ENCODE peak calls at places on chromosomes 1 and 21, in six cellular contexts. F, P, G, A, C and Y are unnamed samples.
A peak's percentile ranks its signal among the peaks of the same experiment; 100 is the strongest.

GRCh38 chr1:94654031-94654430 is 112.5 kb upstream of the F3 start:
- DNase-seq in P (no peak), C (peak; percentile 67), G (no peak), A (peak; percentile 53), F (no peak), Y (no peak)

GRCh38 chr1:174204697-174205308 is 45.5 kb downstream of the RABGAP1L start:
- DNase-seq in P (no peak), C (no peak), A (no peak), G (no peak), F (no peak), Y (no peak)

GRCh38 chr1:224488806-224489584 is 54.4 kb upstream of the WDR26 start:
- DNase-seq in C (no peak), A (peak; percentile 71), F (no peak), G (no peak), P (no peak), Y (no peak)

GRCh38 chr1:35931424-35932157 is 686 bp downstream of the AGO3 start:
- DNase-seq in A (peak; percentile 5), C (peak; percentile 37), G (no peak), P (no peak), F (peak; percentile 50), Y (no peak)

GRCh38 chr1:233304489-233305102 is 9.1 kb upstream of the PCNX2 start:
- DNase-seq in C (no peak), P (no peak), G (no peak), A (peak; percentile 30), F (no peak), Y (no peak)

GRCh38 chr1:221778535-221779142 is 36.8 kb upstream of the DUSP10 start:
- DNase-seq in P (no peak), F (no peak), G (no peak), A (no peak), C (no peak), Y (no peak)

GRCh38 chr1:2989185-2989584 is 32.1 kb upstream of the ACTRT2 start:
- DNase-seq in C (no peak), A (no peak), G (no peak), F (no peak), P (no peak), Y (no peak)

GRCh38 chr21:15826147-15826780 is 96.5 kb downstream of the USP25 start:
- DNase-seq in A (peak; percentile 54), G (no peak), F (no peak), C (peak; percentile 29), P (no peak), Y (peak; percentile 51)

GRCh38 chr21:38766987-38767722 is 38.6 kb upstream of the ETS2 start:
- DNase-seq in G (no peak), P (no peak), F (no peak), A (no peak), C (peak; percentile 26), Y (no peak)

GRCh38 chr1:110196917-110197782 is 13.0 kb upstream of the KCNC4 start:
- DNase-seq in F (no peak), A (peak; percentile 41), G (peak; percentile 63), C (no peak), P (no peak), Y (no peak)

GRCh38 chr1:44676484-44677200 is 2.1 kb downstream of the ARMH1 start:
- DNase-seq in G (no peak), C (no peak), P (no peak), F (no peak), A (peak; percentile 77), Y (no peak)

GRCh38 chr1:185483647-185484450 is 166.8 kb upstream of the IVNS1ABP start:
- DNase-seq in G (no peak), P (no peak), F (no peak), A (peak; percentile 89), C (peak; percentile 58), Y (peak; percentile 55)

GRCh38 chr1:237383825-237384612 is 342.0 kb downstream of the RYR2 start:
- DNase-seq in C (no peak), P (no peak), A (peak; percentile 24), G (no peak), F (peak; percentile 25), Y (no peak)

GRCh38 chr1:210792703-210793102 is 341.2 kb downstream of the KCNH1 start:
- DNase-seq in F (no peak), A (peak; percentile 87), G (no peak), C (no peak), P (no peak), Y (no peak)

GRCh38 chr1:158016651-158017335 is 23.3 kb downstream of the KIRREL1 start:
- DNase-seq in G (no peak), P (no peak), A (no peak), F (no peak), C (no peak), Y (no peak)

GRCh38 chr1:185920602-185921001 is 186.4 kb downstream of the HMCN1 start:
- DNase-seq in A (no peak), G (no peak), C (no peak), P (no peak), F (no peak), Y (no peak)

GRCh38 chr1:25550155-25550506 is 6.7 kb downstream of the LDLRAP1 start:
- DNase-seq in A (peak; percentile 51), C (no peak), G (no peak), P (no peak), F (no peak), Y (no peak)

GRCh38 chr1:216726435-216726834 is 3.2 kb upstream of the ESRRG start:
- DNase-seq in C (no peak), P (no peak), A (no peak), F (no peak), G (no peak), Y (no peak)

GRCh38 chr1:216731562-216731961 is 8.3 kb upstream of the ESRRG start:
- DNase-seq in C (no peak), P (no peak), G (no peak), F (no peak), A (no peak), Y (no peak)

GRCh38 chr1:216732121-216732520 is 8.9 kb upstream of the ESRRG start:
- DNase-seq in A (no peak), F (no peak), G (no peak), C (no peak), P (no peak), Y (no peak)
- TF ChIP-seq POLR2A in A (no peak), F (no peak), G (no peak), C (no peak), P (no peak), Y (no peak)

GRCh38 chr1:88779880-88780279 is 95.8 kb downstream of the PKN2 start:
- DNase-seq in G (no peak), C (no peak), F (no peak), P (no peak), A (no peak), Y (no peak)

GRCh38 chr1:88783145-88783544 is 99.1 kb downstream of the PKN2 start:
- DNase-seq in C (no peak), A (no peak), G (no peak), P (no peak), F (no peak), Y (no peak)

GRCh38 chr1:88780485-88780884 is 96.4 kb downstream of the PKN2 start:
- DNase-seq in G (no peak), P (no peak), F (no peak), A (no peak), C (no peak), Y (no peak)

GRCh38 chr1:88787023-88787903 is 103.2 kb downstream of the PKN2 start:
- DNase-seq in G (no peak), C (no peak), A (no peak), P (no peak), F (no peak), Y (no peak)

GRCh38 chr1:88784551-88784950 is 100.5 kb downstream of the PKN2 start:
- DNase-seq in F (no peak), P (no peak), A (no peak), G (no peak), C (no peak), Y (no peak)
- H3K36me3 ChIP-seq in F (no peaks in the 10 kb centered on the region), P (no peaks in the 10 kb centered on the region), A (peaks cover 7% of the 10 kb centered on the region), G (peaks cover 9% of the 10 kb centered on the region), C (no peaks in the 10 kb centered on the region), Y (no peaks in the 10 kb centered on the region)

GRCh38 chr1:52346653-52347052 is 19.4 kb downstream of the CC2D1B start:
- DNase-seq in A (no peak), P (no peak), F (no peak), G (no peak), C (no peak), Y (no peak)

GRCh38 chr1:52345252-52345651 is 20.8 kb downstream of the CC2D1B start:
- DNase-seq in A (no peak), C (no peak), G (no peak), P (no peak), F (no peak), Y (no peak)

GRCh38 chr1:52352690-52353089 is 13.3 kb downstream of the CC2D1B start:
- DNase-seq in A (no peak), P (no peak), G (no peak), C (no peak), F (no peak), Y (no peak)

GRCh38 chr1:52343982-52344381 is 22.0 kb downstream of the CC2D1B start:
- DNase-seq in P (no peak), A (no peak), C (no peak), G (no peak), F (no peak), Y (no peak)

DNA sequence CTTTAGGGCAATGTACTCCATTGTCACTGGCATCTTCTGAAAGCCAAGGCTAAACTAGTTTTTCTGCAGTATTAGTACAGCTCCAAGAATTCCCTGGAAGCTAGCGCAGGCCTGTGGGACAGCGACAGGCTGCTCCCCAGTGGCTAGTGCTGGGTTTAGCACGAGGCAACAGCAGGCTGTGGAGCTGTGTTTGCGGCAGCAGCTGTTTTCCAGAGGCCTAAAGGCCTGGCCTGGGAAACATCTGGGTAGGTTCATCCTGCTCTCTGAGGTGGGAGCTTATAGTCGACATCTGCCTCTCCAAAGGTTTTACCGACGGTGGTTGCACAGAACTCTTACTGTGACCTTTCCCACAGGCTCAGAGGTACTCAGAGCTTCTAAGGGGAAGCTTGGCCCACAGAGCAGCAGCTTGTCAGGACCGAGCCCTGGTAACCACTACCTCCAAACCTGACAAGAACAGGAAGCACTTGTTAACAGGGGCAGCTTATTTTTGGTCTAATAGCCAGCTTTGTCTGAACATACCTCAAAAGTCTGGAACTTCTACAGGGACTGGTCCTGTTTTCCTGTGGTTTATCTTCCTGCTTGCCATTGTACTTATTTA is 17.2 kb downstream of the CC2D1B start:
- DNase-seq in A (peak; percentile 44), F (no peak), P (no peak), G (peak; percentile 63), C (peak; percentile 17), Y (no peak)
- TF ChIP-seq POLR2A in A (no peak), F (no peak), P (no peak), G (no peak), C (no peak), Y (no peak)

DNA sequence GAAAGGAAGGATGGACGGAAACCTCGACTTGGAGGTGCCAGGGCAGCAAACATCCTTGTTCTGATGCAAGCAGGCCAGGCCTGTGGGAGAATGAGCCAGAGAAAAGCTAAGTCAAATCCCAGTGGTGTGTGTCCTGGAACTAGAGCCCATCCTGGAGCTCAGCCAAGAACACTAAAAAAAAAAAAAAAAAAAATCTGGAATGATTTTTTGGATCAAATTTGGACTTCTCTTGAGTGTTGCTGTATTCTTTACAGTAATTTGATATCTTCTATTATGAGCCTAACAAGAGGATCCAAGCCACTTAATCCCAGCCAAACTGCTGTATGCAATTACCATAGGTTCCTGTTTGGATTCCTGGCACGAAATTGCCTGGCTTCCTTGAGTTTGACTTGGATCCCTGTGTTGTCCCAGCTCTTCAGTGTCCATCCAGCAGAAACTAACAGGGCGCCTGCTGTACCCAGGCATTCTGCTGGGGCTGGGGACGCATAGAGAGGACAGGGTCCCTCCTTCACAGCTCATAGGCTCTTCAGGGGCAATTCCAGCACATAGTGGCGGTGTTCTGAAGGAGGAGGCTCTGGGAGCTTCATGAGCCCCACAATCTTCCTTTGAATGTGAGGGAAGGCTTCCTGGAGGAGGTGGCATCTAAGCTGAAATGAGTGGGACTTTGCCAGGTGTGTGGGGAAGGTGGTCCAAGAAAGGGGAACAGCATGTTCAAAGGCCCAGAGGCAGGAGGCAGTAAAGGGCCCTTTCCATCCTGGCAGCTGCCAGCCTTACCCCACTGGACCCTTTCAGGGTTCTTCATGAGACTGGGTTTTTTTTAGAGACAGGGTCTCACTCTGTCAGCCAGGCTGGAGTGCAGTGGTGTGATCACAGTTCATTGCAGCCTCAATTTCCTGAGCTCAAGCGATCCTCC is 24.7 kb downstream of the EPHX1 start:
- DNase-seq in A (peak; percentile 52), F (peak; percentile 78), P (peak; percentile 72), C (peak; percentile 83), G (no peak), Y (peak; percentile 71)
- H3K36me3 ChIP-seq in A (peaks cover 22% of the 10 kb centered on the region), F (no peaks in the 10 kb centered on the region), P (no peaks in the 10 kb centered on the region), C (no peaks in the 10 kb centered on the region), G (peaks cover 18% of the 10 kb centered on the region), Y (peaks cover 55% of the 10 kb centered on the region)